ENCODE peak calls at places on chromosomes 11 and 22, in seven cellular contexts. K, W, J, T, R, U and X are unnamed samples.

GRCh38 chr11:34633990-34634725 is 13.3 kb downstream of the EHF start:
- DNase-seq in K (no peak), W (peak; percentile 49), J (peak; percentile 36), T (no peak), R (no peak), U (no peak), X (peak; percentile 64)

GRCh38 chr22:31350410-31350863 is 4.3 kb upstream of the PATZ1 start:
- DNase-seq in K (peak; percentile 69), W (no peak), J (peak; percentile 38), T (peak; percentile 37), R (no peak), U (peak; percentile 89), X (peak; percentile 56)

GRCh38 chr22:50696799-50697561 is 24.4 kb downstream of the SHANK3 start:
- DNase-seq in K (peak; percentile 74), W (peak; percentile 8), J (peak; percentile 65), T (peak; percentile 81), R (no peak), U (peak; percentile 94), X (no peak)

GRCh38 chr11:1071571-1072115 is 3.0 kb upstream of the MUC2 start:
- DNase-seq in K (no peak), W (no peak), J (no peak), T (no peak), R (no peak), U (no peak), X (no peak)

GRCh38 chr11:112161012-112161411 is 2.9 kb downstream of the IL18 start:
- DNase-seq in K (no peak), W (no peak), J (peak; percentile 55), T (no peak), R (no peak), U (no peak), X (no peak)

GRCh38 chr11:34633640-34633989 is 12.7 kb downstream of the EHF start:
- DNase-seq in K (no peak), W (no peak), J (no peak), T (no peak), R (no peak), U (no peak), X (no peak)

GRCh38 chr11:6747097-6747662 is 24.6 kb downstream of the OR2AG2 start:
- DNase-seq in K (no peak), W (no peak), J (no peak), T (no peak), R (no peak), U (no peak), X (no peak)

GRCh38 chr11:7251836-7252682 is at the start of gene SYT9:
- DNase-seq in K (peak; percentile 89), W (peak; percentile 66), J (peak; percentile 46), T (peak; percentile 93), R (no peak), U (peak; percentile 85), X (peak; percentile 63)

GRCh38 chr11:46521947-46522681 is 71.7 kb downstream of the AMBRA1 start:
- DNase-seq in K (peak; percentile 33), W (peak; percentile 5), J (peak; percentile 36), T (no peak), R (no peak), U (no peak), X (no peak)

GRCh38 chr11:46275964-46276641 is 1.4 kb upstream of the CREB3L1 start:
- DNase-seq in K (no peak), W (no peak), J (no peak), T (no peak), R (no peak), U (no peak), X (no peak)

GRCh38 chr11:15179167-15179566 is 64.4 kb downstream of the INSC start:
- DNase-seq in K (no peak), W (no peak), J (peak; percentile 69), T (no peak), R (no peak), U (no peak), X (no peak)

GRCh38 chr11:67662806-67663514 is 11.5 kb downstream of the ALDH3B2 start:
- DNase-seq in K (no peak), W (no peak), J (no peak), T (no peak), R (no peak), U (no peak), X (no peak)

GRCh38 chr11:14455648-14456430 is 43.8 kb downstream of the COPB1 start:
- DNase-seq in K (no peak), W (no peak), J (peak; percentile 21), T (no peak), R (no peak), U (no peak), X (no peak)

GRCh38 chr11:59145534-59145933 is 2.9 kb downstream of the FAM111A start:
- DNase-seq in K (no peak), W (peak; percentile 37), J (peak; percentile 92), T (no peak), R (no peak), U (no peak), X (no peak)

GRCh38 chr11:60040109-60040508 is at the start of gene OOSP2:
- DNase-seq in K (no peak), W (no peak), J (no peak), T (no peak), R (no peak), U (no peak), X (no peak)

GRCh38 chr11:1317432-1317831 is 8.0 kb upstream of the TOLLIP start:
- DNase-seq in K (no peak), W (no peak), J (no peak), T (no peak), R (no peak), U (no peak), X (no peak)

GRCh38 chr11:123575441-123575840 is 79.0 kb downstream of the SCN3B start:
- DNase-seq in K (no peak), W (no peak), J (no peak), T (no peak), R (no peak), U (no peak), X (no peak)

GRCh38 chr11:80167766-80168165 is 726.9 kb upstream of the TENM4 start:
- DNase-seq in K (peak; percentile 34), W (peak; percentile 34), J (peak; percentile 0), T (peak; percentile 45), R (no peak), U (no peak), X (peak; percentile 82)

GRCh38 chr22:49899530-49899929 is 18.7 kb downstream of the ALG12 start:
- DNase-seq in K (no peak), W (no peak), J (no peak), T (no peak), R (no peak), U (no peak), X (no peak)

GRCh38 chr11:91470656-91471055 is 754.0 kb upstream of the FAT3 start:
- DNase-seq in K (no peak), W (peak; percentile 83), J (no peak), T (no peak), R (no peak), U (no peak), X (no peak)

GRCh38 chr11:45180888-45181594 is 34.6 kb downstream of the PRDM11 start:
- DNase-seq in K (peak; percentile 44), W (peak; percentile 52), J (peak; percentile 86), T (peak; percentile 15), R (peak; percentile 31), U (peak; percentile 87), X (no peak)
- TF ChIP-seq EZH2phosphoT487 in K (no peak), W (no peak), J (no peak), T (no peak), R (no peak), U (no peak), X (no peak)

GRCh38 chr11:128424867-128425285 is 162.5 kb downstream of the ETS1 start:
- DNase-seq in K (no peak), W (no peak), J (peak; percentile 63), T (no peak), R (no peak), U (peak; percentile 37), X (no peak)

GRCh38 chr11:128420943-128421342 is 166.4 kb downstream of the ETS1 start:
- DNase-seq in K (no peak), W (no peak), J (peak; percentile 93), T (no peak), R (no peak), U (no peak), X (no peak)

GRCh38 chr11:128421577-128421976 is 165.8 kb downstream of the ETS1 start:
- DNase-seq in K (no peak), W (no peak), J (peak; percentile 93), T (peak; percentile 24), R (no peak), U (peak; percentile 28), X (no peak)

GRCh38 chr11:128424271-128424709 is 163.1 kb downstream of the ETS1 start:
- DNase-seq in K (no peak), W (no peak), J (peak; percentile 40), T (peak; percentile 13), R (no peak), U (no peak), X (no peak)

DNA sequence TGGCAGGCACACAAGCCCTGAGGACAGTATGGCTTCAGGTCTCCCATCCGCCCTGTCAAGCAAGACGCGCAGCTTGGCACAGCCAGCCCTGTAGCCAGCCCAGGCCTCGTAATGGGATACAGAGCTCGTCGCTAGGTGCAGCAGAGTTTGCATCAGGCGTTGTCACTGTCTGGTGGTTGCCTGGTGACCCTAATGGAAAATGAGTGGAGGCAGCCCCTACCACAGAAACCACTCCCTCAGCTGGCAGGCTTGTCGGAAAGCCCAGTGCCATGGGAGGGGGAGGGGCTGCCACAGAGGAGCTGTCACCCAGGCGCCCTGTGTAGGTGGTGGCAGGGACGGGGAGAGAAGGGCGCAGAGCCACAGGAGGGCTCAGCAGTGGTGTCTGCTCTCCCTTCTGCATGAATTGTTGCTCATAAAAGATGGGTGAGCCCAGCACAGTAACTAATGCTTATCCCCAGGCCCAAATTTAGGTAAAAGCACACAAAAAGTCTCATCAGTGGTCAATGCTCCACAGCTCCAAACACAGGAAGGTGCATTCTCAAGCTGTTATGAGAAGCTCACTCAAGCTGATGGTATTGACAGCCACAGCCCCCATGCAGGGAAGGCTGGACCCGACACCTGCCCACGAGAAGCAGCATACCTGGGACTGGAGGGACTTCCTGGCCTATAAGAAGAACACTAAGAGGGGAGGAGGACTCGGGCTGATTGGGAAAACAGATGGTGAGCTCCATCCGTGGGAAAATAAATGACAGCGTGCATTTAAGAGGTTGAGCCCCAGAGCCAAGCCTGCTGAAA is 164.6 kb downstream of the ETS1 start:
- DNase-seq in K (no peak), W (no peak), J (no peak), T (peak; percentile 13), R (no peak), U (peak; percentile 84), X (no peak)
- TF ChIP-seq EZH2phosphoT487 in K (no peak), W (no peak), J (no peak), T (no peak), R (no peak), U (no peak), X (no peak)

DNA sequence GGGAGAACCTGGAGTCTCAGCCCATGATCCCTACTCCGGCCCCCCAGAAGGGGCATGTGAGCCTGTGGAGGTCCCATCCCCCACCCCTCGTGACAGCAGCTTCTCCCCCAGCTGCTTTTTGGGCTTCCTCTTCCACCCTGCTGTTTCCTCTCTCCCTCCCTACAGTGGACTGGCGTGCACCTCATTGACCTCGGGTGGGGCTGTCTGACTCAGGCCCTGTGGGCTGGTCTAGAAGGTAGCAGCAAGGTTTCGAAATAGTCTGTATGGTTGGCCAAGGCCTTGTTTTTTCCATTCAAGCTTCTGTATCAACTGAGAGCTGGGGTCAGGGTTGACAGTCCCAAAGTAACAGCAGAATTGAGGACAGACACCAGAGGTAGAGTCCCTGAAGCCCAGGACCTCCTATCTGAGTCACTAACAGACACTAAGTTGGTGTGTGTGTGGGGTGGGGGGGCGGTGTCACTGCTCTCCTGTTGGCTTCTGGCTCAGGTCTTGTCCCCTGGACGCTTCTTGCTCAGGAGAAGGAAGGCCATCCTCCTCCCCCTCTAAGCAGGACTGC is 7.7 kb downstream of the SLC37A2 start:
- DNase-seq in K (no peak), W (peak; percentile 87), J (peak; percentile 90), T (no peak), R (peak; percentile 39), U (no peak), X (peak; percentile 36)
- TF ChIP-seq EZH2phosphoT487 in K (no peak), W (no peak), J (no peak), T (no peak), R (no peak), U (no peak), X (no peak)

GRCh38 chr11:64546600-64546999 is 44.4 kb upstream of the SLC22A12 start:
- DNase-seq in K (no peak), W (no peak), J (no peak), T (no peak), R (no peak), U (no peak), X (no peak)
- TF ChIP-seq EZH2phosphoT487 in K (no peak), W (no peak), J (no peak), T (no peak), R (no peak), U (no peak), X (no peak)